ENCODE peak calls at places on chromosome 10, in eight cellular contexts. One of them, this sample, is unnamed.
A peak's percentile ranks its signal among the peaks of the same experiment; 100 is the strongest.

GRCh38 chr10:93305122-93305521 is 177.0 kb downstream of the MYOF start:
- DNase-seq in GM23338: no peak
- DNase-seq in mucosa of descending colon: no peak
- DNase-seq in lower lobe of right lung: no peak
- DNase-seq in skeletal muscle cell: no peak
- DNase-seq in Peyer's patch: no peak
- DNase-seq in fibroblast of pulmonary artery: no peak
- DNase-seq in psoas muscle: no peak
- DNase-seq in this sample: no peak

GRCh38 chr10:21694646-21695045 is 160.6 kb downstream of the MLLT10 start:
- DNase-seq in GM23338: peak; percentile 27
- DNase-seq in mucosa of descending colon: no peak
- DNase-seq in lower lobe of right lung: no peak
- DNase-seq in skeletal muscle cell: no peak
- DNase-seq in Peyer's patch: no peak
- DNase-seq in fibroblast of pulmonary artery: no peak
- DNase-seq in psoas muscle: no peak
- DNase-seq in this sample: no peak

GRCh38 chr10:6737758-6738463 is 157.8 kb upstream of the PRKCQ start:
- DNase-seq in GM23338: no peak
- DNase-seq in mucosa of descending colon: no peak
- DNase-seq in lower lobe of right lung: no peak
- DNase-seq in skeletal muscle cell: no peak
- DNase-seq in Peyer's patch: no peak
- DNase-seq in fibroblast of pulmonary artery: no peak
- DNase-seq in psoas muscle: no peak
- DNase-seq in this sample: no peak

GRCh38 chr10:91604936-91605534 is 27.8 kb downstream of the PPP1R3C start:
- DNase-seq in GM23338: no peak
- DNase-seq in mucosa of descending colon: no peak
- DNase-seq in lower lobe of right lung: no peak
- DNase-seq in skeletal muscle cell: peak; percentile 57
- DNase-seq in Peyer's patch: no peak
- DNase-seq in fibroblast of pulmonary artery: peak; percentile 78
- DNase-seq in psoas muscle: no peak
- DNase-seq in this sample: no peak

GRCh38 chr10:76397210-76397881 is 965.9 kb downstream of the LRMDA start:
- DNase-seq in GM23338: no peak
- DNase-seq in mucosa of descending colon: no peak
- DNase-seq in lower lobe of right lung: no peak
- DNase-seq in skeletal muscle cell: peak; percentile 31
- DNase-seq in Peyer's patch: no peak
- DNase-seq in fibroblast of pulmonary artery: peak; percentile 25
- DNase-seq in psoas muscle: peak; percentile 29
- DNase-seq in this sample: no peak

GRCh38 chr10:124999433-125000365 is 57.8 kb downstream of the ZRANB1 start:
- DNase-seq in GM23338: no peak
- DNase-seq in mucosa of descending colon: peak; percentile 19
- DNase-seq in lower lobe of right lung: peak; percentile 48
- DNase-seq in skeletal muscle cell: no peak
- DNase-seq in Peyer's patch: peak; percentile 44
- DNase-seq in fibroblast of pulmonary artery: peak; percentile 85
- DNase-seq in psoas muscle: peak; percentile 64
- DNase-seq in this sample: peak; percentile 46

GRCh38 chr10:103763374-103764202 is 91.8 kb downstream of the SH3PXD2A start:
- DNase-seq in GM23338: no peak
- DNase-seq in mucosa of descending colon: peak; percentile 40
- DNase-seq in lower lobe of right lung: no peak
- DNase-seq in skeletal muscle cell: no peak
- DNase-seq in Peyer's patch: no peak
- DNase-seq in fibroblast of pulmonary artery: peak; percentile 20
- DNase-seq in psoas muscle: no peak
- DNase-seq in this sample: no peak

GRCh38 chr10:86334515-86335085 is 32.0 kb downstream of the GRID1 start:
- DNase-seq in GM23338: peak; percentile 66
- DNase-seq in mucosa of descending colon: no peak
- DNase-seq in lower lobe of right lung: peak; percentile 46
- DNase-seq in skeletal muscle cell: no peak
- DNase-seq in Peyer's patch: no peak
- DNase-seq in fibroblast of pulmonary artery: no peak
- DNase-seq in psoas muscle: no peak
- DNase-seq in this sample: no peak

GRCh38 chr10:127790165-127790564 is 53.2 kb downstream of the FOXI2 start:
- DNase-seq in GM23338: no peak
- DNase-seq in mucosa of descending colon: no peak
- DNase-seq in lower lobe of right lung: no peak
- DNase-seq in skeletal muscle cell: no peak
- DNase-seq in Peyer's patch: no peak
- DNase-seq in fibroblast of pulmonary artery: no peak
- DNase-seq in psoas muscle: no peak
- DNase-seq in this sample: no peak

GRCh38 chr10:71342850-71343773 is 24.1 kb downstream of the SLC29A3 start:
- DNase-seq in GM23338: no peak
- DNase-seq in mucosa of descending colon: peak; percentile 85
- DNase-seq in lower lobe of right lung: no peak
- DNase-seq in skeletal muscle cell: no peak
- DNase-seq in Peyer's patch: no peak
- DNase-seq in fibroblast of pulmonary artery: no peak
- DNase-seq in psoas muscle: no peak
- DNase-seq in this sample: no peak

GRCh38 chr10:1464866-1465265 is 272.5 kb downstream of the ADARB2 start:
- DNase-seq in GM23338: no peak
- DNase-seq in mucosa of descending colon: no peak
- DNase-seq in lower lobe of right lung: no peak
- DNase-seq in skeletal muscle cell: no peak
- DNase-seq in Peyer's patch: no peak
- DNase-seq in fibroblast of pulmonary artery: no peak
- DNase-seq in psoas muscle: no peak
- DNase-seq in this sample: no peak

GRCh38 chr10:61942997-61943457 is 41.5 kb downstream of the ARID5B start:
- DNase-seq in GM23338: no peak
- DNase-seq in mucosa of descending colon: no peak
- DNase-seq in lower lobe of right lung: no peak
- DNase-seq in skeletal muscle cell: peak; percentile 4
- DNase-seq in Peyer's patch: no peak
- DNase-seq in fibroblast of pulmonary artery: peak; percentile 83
- DNase-seq in psoas muscle: no peak
- DNase-seq in this sample: no peak

GRCh38 chr10:104099941-104100340 is 14.3 kb upstream of the COL17A1 start:
- DNase-seq in GM23338: no peak
- DNase-seq in mucosa of descending colon: no peak
- DNase-seq in lower lobe of right lung: no peak
- DNase-seq in skeletal muscle cell: no peak
- DNase-seq in Peyer's patch: no peak
- DNase-seq in fibroblast of pulmonary artery: no peak
- DNase-seq in psoas muscle: no peak
- DNase-seq in this sample: no peak

GRCh38 chr10:13877154-13877909 is 290.6 kb downstream of the PRPF18 start:
- DNase-seq in GM23338: peak; percentile 9
- DNase-seq in mucosa of descending colon: no peak
- DNase-seq in lower lobe of right lung: no peak
- DNase-seq in skeletal muscle cell: no peak
- DNase-seq in Peyer's patch: no peak
- DNase-seq in fibroblast of pulmonary artery: peak; percentile 59
- DNase-seq in psoas muscle: peak; percentile 77
- DNase-seq in this sample: peak; percentile 40

GRCh38 chr10:60182691-60183090 is 207.0 kb downstream of the ANK3 start:
- DNase-seq in GM23338: no peak
- DNase-seq in mucosa of descending colon: no peak
- DNase-seq in lower lobe of right lung: no peak
- DNase-seq in skeletal muscle cell: no peak
- DNase-seq in Peyer's patch: no peak
- DNase-seq in fibroblast of pulmonary artery: peak; percentile 49
- DNase-seq in psoas muscle: no peak
- DNase-seq in this sample: no peak

GRCh38 chr10:117552759-117553158 is 10.2 kb downstream of the EMX2 start:
- DNase-seq in GM23338: no peak
- DNase-seq in mucosa of descending colon: no peak
- DNase-seq in lower lobe of right lung: no peak
- DNase-seq in skeletal muscle cell: no peak
- DNase-seq in Peyer's patch: no peak
- DNase-seq in fibroblast of pulmonary artery: no peak
- DNase-seq in psoas muscle: no peak
- DNase-seq in this sample: no peak

GRCh38 chr10:77392236-77392721 is 245.3 kb downstream of the KCNMA1 start:
- DNase-seq in GM23338: no peak
- DNase-seq in mucosa of descending colon: no peak
- DNase-seq in lower lobe of right lung: no peak
- DNase-seq in skeletal muscle cell: peak; percentile 35
- DNase-seq in Peyer's patch: no peak
- DNase-seq in fibroblast of pulmonary artery: peak; percentile 66
- DNase-seq in psoas muscle: no peak
- DNase-seq in this sample: no peak

GRCh38 chr10:93023013-93023650 is 37.5 kb upstream of the CYP26C1 start:
- DNase-seq in GM23338: no peak
- DNase-seq in mucosa of descending colon: no peak
- DNase-seq in lower lobe of right lung: no peak
- DNase-seq in skeletal muscle cell: no peak
- DNase-seq in Peyer's patch: no peak
- DNase-seq in fibroblast of pulmonary artery: no peak
- DNase-seq in psoas muscle: no peak
- DNase-seq in this sample: no peak

GRCh38 chr10:86348321-86349210 is 18.0 kb downstream of the GRID1 start:
- DNase-seq in GM23338: peak; percentile 15
- DNase-seq in mucosa of descending colon: no peak
- DNase-seq in lower lobe of right lung: peak; percentile 43
- DNase-seq in skeletal muscle cell: no peak
- DNase-seq in Peyer's patch: no peak
- DNase-seq in fibroblast of pulmonary artery: peak; percentile 10
- DNase-seq in psoas muscle: peak; percentile 9
- DNase-seq in this sample: no peak

DNA sequence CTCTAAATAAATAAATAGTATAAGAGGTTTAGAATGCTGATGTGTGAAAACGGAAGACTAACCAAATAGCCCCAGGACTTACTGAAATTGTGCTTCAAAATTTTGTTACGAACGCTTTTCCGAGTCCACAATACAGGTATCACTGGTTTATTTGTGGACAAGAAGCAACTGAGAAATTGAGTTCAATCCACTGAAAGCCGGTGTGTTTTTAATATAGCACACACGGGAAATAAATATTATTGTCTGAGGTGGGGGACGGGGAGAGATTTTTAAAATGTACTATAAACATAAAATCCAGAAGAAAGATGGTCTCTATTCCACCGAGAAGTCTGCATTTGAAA is 598 bp downstream of the SLC16A12 start:
- DNase-seq in GM23338: no peak
- DNase-seq in mucosa of descending colon: no peak
- DNase-seq in lower lobe of right lung: no peak
- DNase-seq in skeletal muscle cell: no peak
- DNase-seq in Peyer's patch: no peak
- DNase-seq in fibroblast of pulmonary artery: no peak
- DNase-seq in psoas muscle: no peak
- DNase-seq in this sample: no peak
- H3K4me3 ChIP-seq in GM23338: peak overlapping the region; percentile 67
- H3K4me3 ChIP-seq in mucosa of descending colon: no peak overlapping the region
- H3K4me3 ChIP-seq in lower lobe of right lung: peak overlapping the region; percentile 47
- H3K4me3 ChIP-seq in skeletal muscle cell: peak overlapping the region; percentile 58
- H3K4me3 ChIP-seq in Peyer's patch: no peak overlapping the region
- H3K4me3 ChIP-seq in fibroblast of pulmonary artery: peak overlapping the region; percentile 47
- H3K4me3 ChIP-seq in psoas muscle: peak overlapping the region; percentile 60
- H3K4me3 ChIP-seq in this sample: peak overlapping the region; percentile 48

DNA sequence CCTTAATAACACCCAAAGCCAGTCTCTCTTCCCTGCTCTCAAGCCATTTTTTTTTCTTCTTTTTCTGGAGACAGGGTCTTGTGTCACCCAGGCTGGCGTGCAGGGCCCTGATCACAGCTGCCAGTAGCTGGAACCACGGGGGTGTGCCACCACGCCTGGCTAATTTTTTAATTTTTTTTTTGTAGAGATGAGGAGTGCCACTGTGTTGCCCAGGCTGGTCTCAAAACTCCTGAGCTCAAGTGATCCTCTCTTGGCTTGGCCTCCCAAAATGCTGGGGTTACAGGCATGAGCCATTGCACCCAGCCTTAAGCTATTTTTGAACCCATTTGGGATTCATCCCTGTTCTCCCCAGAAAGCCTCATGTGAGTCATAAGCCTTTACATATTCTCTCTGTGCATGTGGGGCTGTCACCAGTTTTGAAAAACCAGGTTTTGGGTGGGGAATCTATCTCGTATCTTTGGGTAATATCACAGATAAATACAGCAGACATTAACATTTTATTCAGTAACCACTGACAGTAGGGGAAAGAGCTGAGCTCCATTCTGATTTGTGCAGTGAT is 15.5 kb downstream of the ZNF487 start:
- DNase-seq in GM23338: no peak
- DNase-seq in mucosa of descending colon: no peak
- DNase-seq in lower lobe of right lung: no peak
- DNase-seq in skeletal muscle cell: no peak
- DNase-seq in Peyer's patch: no peak
- DNase-seq in fibroblast of pulmonary artery: no peak
- DNase-seq in psoas muscle: no peak
- DNase-seq in this sample: no peak
- H3K4me3 ChIP-seq in GM23338: no peak overlapping the region
- H3K4me3 ChIP-seq in mucosa of descending colon: no peak overlapping the region
- H3K4me3 ChIP-seq in lower lobe of right lung: no peak overlapping the region
- H3K4me3 ChIP-seq in skeletal muscle cell: no peak overlapping the region
- H3K4me3 ChIP-seq in Peyer's patch: no peak overlapping the region
- H3K4me3 ChIP-seq in fibroblast of pulmonary artery: no peak overlapping the region
- H3K4me3 ChIP-seq in psoas muscle: no peak overlapping the region
- H3K4me3 ChIP-seq in this sample: no peak overlapping the region

GRCh38 chr10:31322647-31323046 is 3.6 kb downstream of the ZEB1 start:
- DNase-seq in GM23338: no peak
- DNase-seq in mucosa of descending colon: no peak
- DNase-seq in lower lobe of right lung: no peak
- DNase-seq in skeletal muscle cell: no peak
- DNase-seq in Peyer's patch: no peak
- DNase-seq in fibroblast of pulmonary artery: peak; percentile 20
- DNase-seq in psoas muscle: no peak
- DNase-seq in this sample: no peak
- H3K4me3 ChIP-seq in GM23338: no peak overlapping the region
- H3K4me3 ChIP-seq in mucosa of descending colon: no peak overlapping the region
- H3K4me3 ChIP-seq in lower lobe of right lung: no peak overlapping the region
- H3K4me3 ChIP-seq in skeletal muscle cell: no peak overlapping the region
- H3K4me3 ChIP-seq in Peyer's patch: no peak overlapping the region
- H3K4me3 ChIP-seq in fibroblast of pulmonary artery: peak overlapping the region; percentile 91
- H3K4me3 ChIP-seq in psoas muscle: peak overlapping the region; percentile 75
- H3K4me3 ChIP-seq in this sample: no peak overlapping the region

GRCh38 chr10:130997267-130998045 is 314.1 kb downstream of the TCERG1L start:
- DNase-seq in GM23338: no peak
- DNase-seq in mucosa of descending colon: no peak
- DNase-seq in lower lobe of right lung: no peak
- DNase-seq in skeletal muscle cell: no peak
- DNase-seq in Peyer's patch: no peak
- DNase-seq in fibroblast of pulmonary artery: no peak
- DNase-seq in psoas muscle: no peak
- DNase-seq in this sample: no peak
- H3K4me3 ChIP-seq in GM23338: no peak overlapping the region
- H3K4me3 ChIP-seq in mucosa of descending colon: no peak overlapping the region
- H3K4me3 ChIP-seq in lower lobe of right lung: no peak overlapping the region
- H3K4me3 ChIP-seq in skeletal muscle cell: no peak overlapping the region
- H3K4me3 ChIP-seq in Peyer's patch: no peak overlapping the region
- H3K4me3 ChIP-seq in fibroblast of pulmonary artery: no peak overlapping the region
- H3K4me3 ChIP-seq in psoas muscle: no peak overlapping the region
- H3K4me3 ChIP-seq in this sample: no peak overlapping the region